ENCODE peak calls at places on chromosomes 4 and X, in five cellular contexts. C is H1, F is DND-41, A is GM23248, H is fibroblast of lung. S is an unnamed sample.

GRCh38 chr4:140875751-140876389 is 119.7 kb upstream of the TBC1D9 start:
- DNase-seq in C (no peak), F (no peak), A (no peak), H (no peak), S (no peak)

GRCh38 chr4:740656-741282 is 35.1 kb downstream of the PCGF3 start:
- DNase-seq in C (no peak), F (no peak), A (peak; percentile 50), H (peak; percentile 48), S (no peak)

GRCh38 chrX:86460760-86461159 is 312.5 kb downstream of the DACH2 start:
- DNase-seq in C (no peak), F (no peak), A (no peak), H (no peak), S (no peak)

GRCh38 chr4:83174844-83175414 is 60.4 kb upstream of the PLAC8 start:
- DNase-seq in C (no peak), F (no peak), A (no peak), H (no peak), S (no peak)

GRCh38 chrX:100647739-100648138 is 3.7 kb downstream of the SRPX2 start:
- DNase-seq in C (no peak), F (no peak), A (peak; percentile 20), H (peak; percentile 30), S (no peak)

GRCh38 chr4:83552924-83553323 is 17.0 kb downstream of the GPAT3 start:
- DNase-seq in C (no peak), F (no peak), A (peak; percentile 78), H (peak; percentile 90), S (no peak)

GRCh38 chr4:73170518-73171198 is 87.9 kb downstream of the ANKRD17 start:
- DNase-seq in C (no peak), F (peak; percentile 15), A (no peak), H (no peak), S (no peak)

GRCh38 chr4:118351851-118352827 is 664 bp downstream of the PRSS12 start:
- DNase-seq in C (no peak), F (no peak), A (peak; percentile 50), H (no peak), S (peak; percentile 63)

GRCh38 chr4:1232661-1233621 is 16.0 kb downstream of the CTBP1 start:
- DNase-seq in C (no peak), F (no peak), A (no peak), H (peak; percentile 36), S (peak; percentile 26)

GRCh38 chrX:13029831-13030771 is 14.3 kb downstream of the FAM9C start:
- DNase-seq in C (no peak), F (no peak), A (peak; percentile 26), H (peak; percentile 27), S (peak; percentile 27)

GRCh38 chr4:188372051-188372450 is 232.8 kb downstream of the TRIML1 start:
- DNase-seq in C (no peak), F (no peak), A (peak; percentile 5), H (no peak), S (no peak)

GRCh38 chr4:25861951-25862410 is 807 bp downstream of the SEL1L3 start:
- DNase-seq in C (no peak), F (no peak), A (peak; percentile 70), H (peak; percentile 45), S (peak; percentile 55)

GRCh38 chr4:25863347-25863784 is 578 bp upstream of the SEL1L3 start:
- DNase-seq in C (peak; percentile 21), F (no peak), A (no peak), H (no peak), S (peak; percentile 47)

GRCh38 chr4:25862411-25863346 is at the start of gene SEL1L3:
- DNase-seq in C (peak; percentile 23), F (no peak), A (peak; percentile 54), H (no peak), S (peak; percentile 75)

GRCh38 chr4:25865586-25865985 is 2.8 kb upstream of the SEL1L3 start:
- DNase-seq in C (peak; percentile 27), F (no peak), A (peak; percentile 30), H (peak; percentile 43), S (no peak)

DNA sequence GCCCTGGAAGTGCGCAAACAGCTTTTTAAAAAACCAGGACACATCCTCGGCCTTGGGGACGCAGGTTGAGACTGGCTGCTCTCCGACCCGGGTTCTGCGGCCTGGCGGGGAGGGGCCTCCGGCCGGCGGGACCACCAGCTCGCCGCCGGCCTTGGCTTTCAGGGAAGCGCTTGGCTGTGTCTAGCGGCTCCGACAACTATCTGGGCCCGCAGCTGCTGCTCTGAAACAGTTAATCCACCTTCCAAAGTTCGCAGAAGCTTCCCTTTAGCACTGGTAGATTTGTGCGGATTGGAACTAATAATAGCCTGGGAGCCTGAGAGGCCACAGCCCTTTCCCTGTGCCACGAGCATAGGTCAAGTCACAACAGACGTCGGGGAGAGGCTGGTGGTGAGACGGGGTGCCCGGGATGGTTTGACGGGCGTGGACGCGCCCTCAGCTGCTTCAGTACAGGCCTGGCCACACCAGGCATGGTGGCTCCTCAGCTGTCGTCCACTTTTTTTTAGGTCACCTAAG is 1.2 kb upstream of the SEL1L3 start:
- DNase-seq in C (no peak), F (no peak), A (no peak), H (no peak), S (peak; percentile 56)
- TF ChIP-seq EZH2 in C (no peak), F (no peak), A (no peak), H (no peak), S (peak; percentile 69)

GRCh38 chrX:35439042-35439639 is 359.0 kb upstream of the MAGEB16 start:
- DNase-seq in C (no peak), F (no peak), A (no peak), H (no peak), S (no peak)
- H3K9me3 ChIP-seq in C (peaks cover 9% of the 10 kb centered on the region), F (no peaks in the 10 kb centered on the region), A (no peaks in the 10 kb centered on the region), H (no peaks in the 10 kb centered on the region), S (no peaks in the 10 kb centered on the region)

GRCh38 chr4:113575391-113575790 is 186.1 kb downstream of the CAMK2D start:
- DNase-seq in C (no peak), F (no peak), A (peak; percentile 30), H (peak; percentile 82), S (no peak)
- H3K9ac ChIP-seq in C (no peak overlapping the region), F (no peak overlapping the region), A (no peak overlapping the region), H (no peak overlapping the region), S (no peak overlapping the region)

GRCh38 chr4:146632770-146633470 is 5.8 kb upstream of the POU4F2 start:
- DNase-seq in C (no peak), F (no peak), A (no peak), H (no peak), S (no peak)
- TF ChIP-seq EZH2 in C (peak; percentile 68), F (no peak), A (no peak), H (no peak), S (no peak)

S was measured in neural progenitor cell.